ENCODE peak calls at places on chromosome 18, in six cellular contexts. I is A549; U is thyroid gland; P is CD8-positive, alpha-beta memory T cell; A is OCI-LY7; V is effector memory CD4-positive, alpha-beta T cell. N is an unnamed sample.
A peak's percentile ranks its signal among the peaks of the same experiment; 100 is the strongest.

GRCh38 chr18:68489018-68489792 is 225.7 kb downstream of the TMX3 start:
- DNase-seq in I (no peak), U (no peak), P (no peak), A (no peak), V (no peak), N (no peak)

GRCh38 chr18:2656237-2657042 is 914 bp downstream of the SMCHD1 start:
- DNase-seq in I (peak; percentile 13), U (peak; percentile 56), P (peak; percentile 49), A (peak; percentile 55), V (peak; percentile 45), N (peak; percentile 64)

GRCh38 chr18:76667603-76668002 is 154.8 kb upstream of the ZNF236 start:
- DNase-seq in I (no peak), U (no peak), P (no peak), A (no peak), V (no peak), N (no peak)

GRCh38 chr18:525066-525797 is 24.7 kb upstream of the COLEC12 start:
- DNase-seq in I (no peak), U (no peak), P (no peak), A (no peak), V (no peak), N (no peak)

GRCh38 chr18:11115268-11115667 is 34.1 kb downstream of the PIEZO2 start:
- DNase-seq in I (no peak), U (no peak), P (no peak), A (no peak), V (no peak), N (no peak)

GRCh38 chr18:66645983-66646382 is 42.1 kb upstream of the CDH19 start:
- DNase-seq in I (no peak), U (no peak), P (no peak), A (no peak), V (no peak), N (no peak)

GRCh38 chr18:8952796-8953760 is 149.4 kb upstream of the NDUFV2 start:
- DNase-seq in I (no peak), U (no peak), P (no peak), A (no peak), V (no peak), N (no peak)

GRCh38 chr18:31275722-31276463 is 42.1 kb upstream of the DSG1 start:
- DNase-seq in I (peak; percentile 35), U (no peak), P (no peak), A (no peak), V (no peak), N (no peak)

GRCh38 chr18:45772081-45772480 is 48.1 kb downstream of the SLC14A1 start:
- DNase-seq in I (no peak), U (no peak), P (no peak), A (no peak), V (no peak), N (no peak)

GRCh38 chr18:58025733-58026132 is 18.3 kb upstream of the NEDD4L start:
- DNase-seq in I (no peak), U (no peak), P (no peak), A (no peak), V (no peak), N (no peak)

GRCh38 chr18:25786778-25787177 is 303.6 kb downstream of the SS18 start:
- DNase-seq in I (no peak), U (no peak), P (no peak), A (no peak), V (no peak), N (no peak)

GRCh38 chr18:4836146-4836545 is 360.9 kb downstream of the AKAIN1 start:
- DNase-seq in I (no peak), U (no peak), P (no peak), A (no peak), V (no peak), N (no peak)

GRCh38 chr18:52183107-52183506 is 156.9 kb upstream of the DCC start:
- DNase-seq in I (no peak), U (no peak), P (no peak), A (no peak), V (no peak), N (no peak)

DNA sequence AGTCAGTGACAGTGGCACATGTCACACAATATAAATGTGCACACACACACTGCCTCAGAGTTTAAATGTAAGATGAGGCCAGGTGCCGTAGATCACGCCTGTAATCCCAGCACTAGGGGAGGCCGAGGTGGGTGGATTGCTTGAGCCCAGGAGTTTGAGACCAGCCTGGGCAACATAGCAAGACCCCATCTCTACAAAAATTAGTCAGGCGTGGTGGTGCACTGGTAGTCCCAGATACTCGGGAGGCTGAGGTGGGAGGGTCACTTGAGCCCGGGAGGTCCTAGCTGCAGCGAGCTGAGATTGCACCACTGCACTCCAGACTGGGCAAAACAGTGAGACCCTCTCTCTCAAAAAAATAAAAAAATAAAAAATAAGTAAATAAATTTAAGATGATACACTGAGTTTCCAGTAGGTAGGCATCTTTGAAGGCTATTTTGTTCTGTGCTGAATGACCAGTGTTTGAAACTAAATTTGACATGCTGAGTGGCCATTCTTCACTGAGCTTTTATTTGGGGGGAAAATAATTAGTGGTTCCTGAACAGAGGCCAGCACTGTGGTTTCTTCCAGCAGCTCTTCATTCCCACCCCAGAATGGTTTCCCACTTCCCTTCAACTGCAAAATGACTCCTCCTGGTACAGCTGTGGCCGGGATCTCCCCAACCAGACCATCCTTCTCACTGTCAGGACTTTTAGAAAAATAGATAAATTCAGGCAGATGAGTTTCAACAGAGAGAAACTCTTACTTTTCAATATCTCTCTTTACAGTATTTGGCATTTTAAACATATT is 44.9 kb downstream of the PSMG2 start:
- DNase-seq in I (no peak), U (no peak), P (no peak), A (no peak), V (no peak), N (no peak)
- H3K27ac ChIP-seq in I (no peak overlapping the region), U (no peak overlapping the region), P (no peak overlapping the region), A (no peak overlapping the region), V (no peak overlapping the region), N (no peak overlapping the region)

GRCh38 chr18:79901665-79902064 is 49.8 kb downstream of the SLC66A2 start:
- DNase-seq in I (no peak), U (no peak), P (no peak), A (no peak), V (no peak), N (no peak)

GRCh38 chr18:79897940-79898625 is 53.4 kb downstream of the SLC66A2 start:
- DNase-seq in I (no peak), U (no peak), P (no peak), A (no peak), V (no peak), N (no peak)

GRCh38 chr18:79900610-79901570 is 50.6 kb downstream of the SLC66A2 start:
- DNase-seq in I (no peak), U (no peak), P (no peak), A (no peak), V (no peak), N (no peak)

GRCh38 chr18:79898952-79899608 is 52.4 kb downstream of the SLC66A2 start:
- DNase-seq in I (no peak), U (no peak), P (no peak), A (no peak), V (no peak), N (no peak)

DNA sequence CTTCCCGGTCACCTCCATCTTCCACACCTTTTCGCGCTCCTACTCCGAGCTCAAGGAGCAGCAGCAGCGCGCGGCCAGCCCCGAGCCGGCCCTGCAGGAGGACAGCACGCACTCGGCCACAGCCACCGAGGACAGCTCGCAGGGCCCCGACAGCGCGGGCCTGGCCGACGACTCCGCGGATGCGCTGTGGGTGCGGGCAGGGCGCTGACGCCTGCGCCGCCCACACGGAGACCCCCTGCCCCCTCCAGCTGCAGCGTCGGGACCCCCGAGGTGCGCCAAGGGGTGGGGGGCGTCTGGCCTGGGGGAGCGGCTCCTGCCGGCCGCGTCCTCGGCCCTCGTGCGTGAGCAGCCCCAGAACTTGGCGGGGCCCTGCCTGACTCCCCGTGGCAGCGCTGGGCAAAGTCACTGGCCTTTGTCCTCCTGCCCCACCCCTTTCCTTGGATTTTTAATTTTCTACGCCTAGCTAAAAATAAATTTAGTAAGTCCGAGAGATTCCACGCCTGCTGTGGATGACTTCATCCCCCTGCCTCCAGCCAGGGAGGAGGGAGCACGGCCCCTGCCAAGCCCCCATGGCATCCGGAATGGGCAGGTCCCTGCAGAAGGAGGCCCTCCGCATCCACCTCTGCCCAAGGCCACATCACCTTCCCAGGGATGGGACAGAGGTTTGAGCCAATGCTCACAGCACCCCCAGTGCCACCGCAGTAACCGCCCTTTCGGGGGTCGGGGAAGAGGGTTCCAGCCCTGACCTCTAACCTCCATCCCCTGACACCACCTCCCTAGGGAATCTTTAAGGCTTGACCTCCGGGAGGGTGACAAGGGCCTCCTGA is 51.6 kb downstream of the SLC66A2 start:
- DNase-seq in I (no peak), U (no peak), P (no peak), A (no peak), V (no peak), N (no peak)
- H3K9me3 ChIP-seq in I (peaks cover 34% of the 10 kb centered on the region), U (no peaks in the 10 kb centered on the region), P (peaks cover 5% of the 10 kb centered on the region), A (no peaks in the 10 kb centered on the region), V (no peaks in the 10 kb centered on the region), N (peaks cover 34% of the 10 kb centered on the region)

DNA sequence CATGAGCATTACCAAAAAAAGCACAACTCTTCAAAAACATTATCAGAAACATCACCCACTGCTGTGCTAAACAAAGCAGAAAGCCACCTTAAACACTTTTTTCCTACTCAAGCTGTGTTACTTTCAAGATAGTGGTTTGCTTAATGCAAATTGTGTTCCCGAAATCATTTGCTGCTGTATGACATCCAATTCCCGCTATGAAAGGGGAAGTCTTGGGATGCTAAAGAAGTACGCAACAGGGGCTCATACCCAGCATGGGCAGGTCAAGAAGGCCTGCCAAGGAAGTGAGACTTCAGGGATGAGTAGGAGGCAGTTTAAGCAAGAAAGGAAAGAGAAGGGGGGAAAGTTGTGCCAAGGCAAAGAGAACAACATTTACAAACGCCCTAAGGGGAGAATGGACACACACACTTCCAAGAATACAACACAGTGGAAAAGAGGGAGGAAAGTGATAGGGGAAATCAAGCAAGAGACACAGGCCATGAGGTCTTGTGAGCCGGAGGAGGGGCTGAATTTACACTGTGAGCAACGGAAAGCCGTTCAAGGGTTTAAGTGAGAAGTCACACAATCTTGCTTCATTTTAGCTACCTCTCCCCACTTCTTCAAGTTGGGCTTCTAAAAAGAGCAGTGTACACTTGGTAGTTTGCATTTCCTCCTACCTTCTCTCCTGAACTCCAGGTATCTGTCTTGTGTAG is 4.1 kb downstream of the PTPN2 start:
- DNase-seq in I (no peak), U (no peak), P (no peak), A (no peak), V (no peak), N (no peak)
- H3K27ac ChIP-seq in I (no peak overlapping the region), U (no peak overlapping the region), P (no peak overlapping the region), A (peak overlapping the region; percentile 69), V (no peak overlapping the region), N (no peak overlapping the region)

GRCh38 chr18:78816114-78816513 is 163.5 kb upstream of the SALL3 start:
- DNase-seq in I (no peak), U (no peak), P (no peak), A (no peak), V (no peak), N (no peak)
- H3K9me3 ChIP-seq in I (no peaks in the 10 kb centered on the region), U (no peaks in the 10 kb centered on the region), P (no peaks in the 10 kb centered on the region), A (no peaks in the 10 kb centered on the region), V (no peaks in the 10 kb centered on the region), N (no peaks in the 10 kb centered on the region)

GRCh38 chr18:63480892-63481291 is 4.1 kb downstream of the SERPINB5 start:
- DNase-seq in I (no peak), U (no peak), P (no peak), A (no peak), V (no peak), N (no peak)

GRCh38 chr18:63476666-63477065 is at the start of gene SERPINB5:
- DNase-seq in I (no peak), U (peak; percentile 46), P (no peak), A (no peak), V (no peak), N (no peak)

GRCh38 chr18:63480476-63480875 is 3.7 kb downstream of the SERPINB5 start:
- DNase-seq in I (no peak), U (no peak), P (no peak), A (no peak), V (no peak), N (no peak)

GRCh38 chr18:63479826-63480225 is 3.1 kb downstream of the SERPINB5 start:
- DNase-seq in I (no peak), U (no peak), P (no peak), A (no peak), V (no peak), N (no peak)

GRCh38 chr18:63477972-63478371 is 1.2 kb downstream of the SERPINB5 start:
- DNase-seq in I (no peak), U (no peak), P (no peak), A (no peak), V (no peak), N (no peak)
- H3K27ac ChIP-seq in I (no peak overlapping the region), U (no peak overlapping the region), P (no peak overlapping the region), A (no peak overlapping the region), V (no peak overlapping the region), N (no peak overlapping the region)

N was measured in CD4-positive, CD25-positive, alpha-beta regulatory T cell.